ENCODE peak calls at places on chromosomes 7 and 10, in seven cellular contexts. One of them, this sample, is unnamed.

GRCh38 chr7:148723846-148724245 is 25.1 kb downstream of the CUL1 start:
- DNase-seq in AG04450: no peak
- DNase-seq in pancreas: no peak
- DNase-seq in cardiac fibroblast: peak; percentile 35
- DNase-seq in tibial nerve: no peak
- DNase-seq in foreskin fibroblast: no peak
- DNase-seq in neural progenitor cell: no peak
- DNase-seq in this sample: no peak

GRCh38 chr7:24882989-24883631 is 96.9 kb downstream of the OSBPL3 start:
- DNase-seq in AG04450: peak; percentile 33
- DNase-seq in cardiac fibroblast: peak; percentile 97
- DNase-seq in neural progenitor cell: no peak
- DNase-seq in tibial nerve: peak; percentile 73
- DNase-seq in foreskin fibroblast: peak; percentile 94
- DNase-seq in pancreas: no peak
- DNase-seq in this sample: no peak

GRCh38 chr7:35555934-35556333 is 139.0 kb downstream of the HERPUD2 start:
- DNase-seq in AG04450: no peak
- DNase-seq in foreskin fibroblast: no peak
- DNase-seq in pancreas: no peak
- DNase-seq in neural progenitor cell: no peak
- DNase-seq in cardiac fibroblast: peak; percentile 27
- DNase-seq in tibial nerve: no peak
- DNase-seq in this sample: no peak

GRCh38 chr10:69413221-69413865 is 3.4 kb downstream of the TACR2 start:
- DNase-seq in neural progenitor cell: peak; percentile 83
- DNase-seq in pancreas: no peak
- DNase-seq in AG04450: no peak
- DNase-seq in tibial nerve: peak; percentile 70
- DNase-seq in foreskin fibroblast: peak; percentile 86
- DNase-seq in cardiac fibroblast: peak; percentile 83
- DNase-seq in this sample: no peak

GRCh38 chr7:32093415-32094408 is 23.5 kb upstream of the PDE1C start:
- DNase-seq in tibial nerve: no peak
- DNase-seq in cardiac fibroblast: peak; percentile 68
- DNase-seq in AG04450: peak; percentile 8
- DNase-seq in pancreas: no peak
- DNase-seq in neural progenitor cell: no peak
- DNase-seq in foreskin fibroblast: peak; percentile 19
- DNase-seq in this sample: no peak

GRCh38 chr7:129845972-129846327 is 106.8 kb downstream of the UBE2H start:
- DNase-seq in AG04450: peak; percentile 54
- DNase-seq in foreskin fibroblast: peak; percentile 81
- DNase-seq in neural progenitor cell: no peak
- DNase-seq in tibial nerve: no peak
- DNase-seq in pancreas: no peak
- DNase-seq in cardiac fibroblast: peak; percentile 89
- DNase-seq in this sample: no peak

GRCh38 chr7:133777701-133778100 is 349.4 kb upstream of the LRGUK start:
- DNase-seq in cardiac fibroblast: no peak
- DNase-seq in tibial nerve: no peak
- DNase-seq in foreskin fibroblast: no peak
- DNase-seq in pancreas: no peak
- DNase-seq in neural progenitor cell: no peak
- DNase-seq in AG04450: no peak
- DNase-seq in this sample: no peak

GRCh38 chr7:155231241-155231800 is 66.4 kb upstream of the INSIG1 start:
- DNase-seq in AG04450: no peak
- DNase-seq in neural progenitor cell: no peak
- DNase-seq in cardiac fibroblast: no peak
- DNase-seq in pancreas: peak; percentile 30
- DNase-seq in foreskin fibroblast: no peak
- DNase-seq in tibial nerve: no peak
- DNase-seq in this sample: no peak

GRCh38 chr7:29282819-29283414 is 88.3 kb downstream of the CHN2 start:
- DNase-seq in neural progenitor cell: no peak
- DNase-seq in cardiac fibroblast: no peak
- DNase-seq in foreskin fibroblast: no peak
- DNase-seq in AG04450: no peak
- DNase-seq in tibial nerve: no peak
- DNase-seq in pancreas: no peak
- DNase-seq in this sample: no peak

GRCh38 chr10:34786464-34786863 is 28.6 kb downstream of the PARD3 start:
- DNase-seq in AG04450: no peak
- DNase-seq in tibial nerve: no peak
- DNase-seq in cardiac fibroblast: no peak
- DNase-seq in neural progenitor cell: no peak
- DNase-seq in foreskin fibroblast: peak; percentile 79
- DNase-seq in pancreas: no peak
- DNase-seq in this sample: no peak

GRCh38 chr10:91034494-91035157 is 113.7 kb upstream of the ANKRD1 start:
- DNase-seq in cardiac fibroblast: peak; percentile 79
- DNase-seq in tibial nerve: peak; percentile 83
- DNase-seq in AG04450: no peak
- DNase-seq in foreskin fibroblast: peak; percentile 77
- DNase-seq in neural progenitor cell: peak; percentile 50
- DNase-seq in pancreas: no peak
- DNase-seq in this sample: no peak

GRCh38 chr10:70673929-70674559 is 1.7 kb downstream of the ADAMTS14 start:
- DNase-seq in foreskin fibroblast: no peak
- DNase-seq in tibial nerve: no peak
- DNase-seq in pancreas: no peak
- DNase-seq in neural progenitor cell: no peak
- DNase-seq in AG04450: no peak
- DNase-seq in cardiac fibroblast: no peak
- DNase-seq in this sample: no peak

GRCh38 chr10:70671229-70671588 is 1.1 kb upstream of the ADAMTS14 start:
- DNase-seq in tibial nerve: no peak
- DNase-seq in AG04450: no peak
- DNase-seq in pancreas: no peak
- DNase-seq in foreskin fibroblast: peak; percentile 16
- DNase-seq in cardiac fibroblast: no peak
- DNase-seq in neural progenitor cell: no peak
- DNase-seq in this sample: no peak

GRCh38 chr10:70672993-70673928 is 955 bp downstream of the ADAMTS14 start:
- DNase-seq in pancreas: no peak
- DNase-seq in neural progenitor cell: no peak
- DNase-seq in tibial nerve: no peak
- DNase-seq in AG04450: peak; percentile 72
- DNase-seq in foreskin fibroblast: peak; percentile 93
- DNase-seq in cardiac fibroblast: peak; percentile 93
- DNase-seq in this sample: no peak

GRCh38 chr10:70671619-70672164 is 614 bp upstream of the ADAMTS14 start:
- DNase-seq in AG04450: no peak
- DNase-seq in cardiac fibroblast: no peak
- DNase-seq in tibial nerve: no peak
- DNase-seq in pancreas: no peak
- DNase-seq in foreskin fibroblast: no peak
- DNase-seq in neural progenitor cell: no peak
- DNase-seq in this sample: no peak

DNA sequence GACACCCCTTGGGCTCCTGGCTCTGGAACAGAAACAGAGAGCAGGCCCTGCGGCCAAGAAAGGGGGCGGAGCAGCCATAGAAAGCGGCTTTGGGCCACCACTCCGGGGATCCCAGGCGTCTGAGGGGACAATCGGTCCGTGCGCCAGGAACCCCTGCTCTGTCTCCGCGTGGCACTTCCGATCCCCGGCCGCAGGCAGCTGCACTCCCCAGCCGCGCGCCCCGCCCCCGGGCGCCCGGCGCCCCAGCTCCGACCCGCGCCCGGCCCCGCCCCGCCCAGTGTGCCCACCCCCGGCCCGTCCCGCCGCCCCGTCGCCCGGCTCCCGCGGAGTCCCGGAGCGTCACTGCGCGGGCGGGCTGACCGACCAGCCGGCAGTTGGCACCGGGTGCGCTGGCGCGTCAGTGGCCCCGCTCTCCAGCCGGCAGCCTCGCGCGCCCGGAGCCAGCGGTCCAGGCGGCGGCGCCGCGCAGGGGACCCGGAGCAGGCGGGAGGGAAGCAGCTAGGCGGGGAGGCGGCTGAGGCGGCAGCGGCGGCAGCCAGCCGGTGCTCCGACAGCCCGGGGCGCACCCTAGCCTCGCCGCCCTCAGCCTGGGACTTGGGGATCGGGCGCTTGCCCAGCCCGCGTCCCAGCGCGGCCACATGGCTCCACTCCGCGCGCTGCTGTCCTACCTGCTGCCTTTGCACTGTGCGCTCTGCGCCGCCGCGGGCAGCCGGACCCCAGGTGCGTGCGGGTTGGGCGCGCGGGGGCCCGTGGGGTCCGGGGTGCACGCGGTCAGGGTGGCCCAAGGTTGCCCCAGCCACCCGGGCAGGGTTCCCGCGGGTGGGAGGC is at the start of gene ADAMTS14:
- DNase-seq in AG04450: no peak
- DNase-seq in neural progenitor cell: peak; percentile 80
- DNase-seq in pancreas: peak; percentile 63
- DNase-seq in foreskin fibroblast: peak; percentile 73
- DNase-seq in tibial nerve: no peak
- DNase-seq in cardiac fibroblast: peak; percentile 47
- DNase-seq in this sample: no peak
- H3K4me3 ChIP-seq in AG04450: peak within 1 kb of the TSS; percentile 64
- H3K4me3 ChIP-seq in neural progenitor cell: peak within 1 kb of the TSS; percentile 51
- H3K4me3 ChIP-seq in pancreas: no peak within 1 kb of the TSS
- H3K4me3 ChIP-seq in foreskin fibroblast: peak within 1 kb of the TSS; percentile 50
- H3K4me3 ChIP-seq in tibial nerve: peak within 1 kb of the TSS; percentile 35
- H3K4me3 ChIP-seq in cardiac fibroblast: peak within 1 kb of the TSS; percentile 47
- H3K4me3 ChIP-seq in this sample: no peak within 1 kb of the TSS

GRCh38 chr10:123934846-123935245 is 43.2 kb upstream of the CPXM2 start:
- DNase-seq in neural progenitor cell: no peak
- DNase-seq in cardiac fibroblast: no peak
- DNase-seq in tibial nerve: no peak
- DNase-seq in pancreas: no peak
- DNase-seq in AG04450: no peak
- DNase-seq in foreskin fibroblast: no peak
- DNase-seq in this sample: no peak

GRCh38 chr10:123926401-123927264 is 35.0 kb upstream of the CPXM2 start:
- DNase-seq in neural progenitor cell: no peak
- DNase-seq in AG04450: no peak
- DNase-seq in cardiac fibroblast: no peak
- DNase-seq in pancreas: no peak
- DNase-seq in foreskin fibroblast: peak; percentile 3
- DNase-seq in tibial nerve: no peak
- DNase-seq in this sample: no peak

GRCh38 chr10:123928427-123928826 is 36.8 kb upstream of the CPXM2 start:
- DNase-seq in tibial nerve: no peak
- DNase-seq in pancreas: no peak
- DNase-seq in cardiac fibroblast: no peak
- DNase-seq in AG04450: no peak
- DNase-seq in neural progenitor cell: no peak
- DNase-seq in foreskin fibroblast: no peak
- DNase-seq in this sample: no peak

GRCh38 chr10:123930340-123931001 is 38.9 kb upstream of the CPXM2 start:
- DNase-seq in foreskin fibroblast: peak; percentile 59
- DNase-seq in AG04450: no peak
- DNase-seq in cardiac fibroblast: no peak
- DNase-seq in pancreas: no peak
- DNase-seq in tibial nerve: peak; percentile 49
- DNase-seq in neural progenitor cell: no peak
- DNase-seq in this sample: no peak

GRCh38 chr10:123929791-123930190 is 38.2 kb upstream of the CPXM2 start:
- DNase-seq in cardiac fibroblast: no peak
- DNase-seq in tibial nerve: no peak
- DNase-seq in AG04450: no peak
- DNase-seq in foreskin fibroblast: no peak
- DNase-seq in pancreas: no peak
- DNase-seq in neural progenitor cell: no peak
- DNase-seq in this sample: no peak
- TF ChIP-seq CTCF in cardiac fibroblast: no peak
- TF ChIP-seq CTCF in tibial nerve: no peak
- TF ChIP-seq CTCF in AG04450: no peak
- TF ChIP-seq CTCF in foreskin fibroblast: no peak
- TF ChIP-seq CTCF in pancreas: no peak
- TF ChIP-seq CTCF in neural progenitor cell: no peak
- TF ChIP-seq CTCF in this sample: no peak

DNA sequence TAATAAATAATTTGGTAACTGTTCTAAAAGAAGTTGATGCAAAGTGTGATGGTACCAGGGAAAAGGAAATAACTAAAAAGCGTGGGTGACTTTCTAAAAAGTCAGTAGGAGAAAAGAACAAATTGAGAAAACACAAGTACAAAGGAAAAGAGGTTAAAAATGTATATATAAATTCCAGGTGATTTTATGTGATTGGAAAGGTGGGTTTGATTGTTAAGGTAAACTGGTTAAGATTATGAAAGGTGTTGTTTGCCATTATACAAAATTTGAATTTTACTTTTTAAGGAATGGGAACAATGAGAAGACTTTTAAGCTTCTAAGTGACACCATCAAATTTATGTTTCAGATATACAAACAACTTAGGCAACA is 872 bp upstream of the NDUFA5 start:
- DNase-seq in cardiac fibroblast: no peak
- DNase-seq in neural progenitor cell: no peak
- DNase-seq in AG04450: no peak
- DNase-seq in tibial nerve: no peak
- DNase-seq in foreskin fibroblast: no peak
- DNase-seq in pancreas: no peak
- DNase-seq in this sample: no peak
- H3K4me3 ChIP-seq in cardiac fibroblast: peak overlapping the region; percentile 85
- H3K4me3 ChIP-seq in neural progenitor cell: peak overlapping the region; percentile 89
- H3K4me3 ChIP-seq in AG04450: peak overlapping the region; percentile 94
- H3K4me3 ChIP-seq in tibial nerve: peak overlapping the region; percentile 96
- H3K4me3 ChIP-seq in foreskin fibroblast: peak overlapping the region; percentile 73
- H3K4me3 ChIP-seq in pancreas: peak overlapping the region; percentile 62
- H3K4me3 ChIP-seq in this sample: peak overlapping the region; percentile 93

DNA sequence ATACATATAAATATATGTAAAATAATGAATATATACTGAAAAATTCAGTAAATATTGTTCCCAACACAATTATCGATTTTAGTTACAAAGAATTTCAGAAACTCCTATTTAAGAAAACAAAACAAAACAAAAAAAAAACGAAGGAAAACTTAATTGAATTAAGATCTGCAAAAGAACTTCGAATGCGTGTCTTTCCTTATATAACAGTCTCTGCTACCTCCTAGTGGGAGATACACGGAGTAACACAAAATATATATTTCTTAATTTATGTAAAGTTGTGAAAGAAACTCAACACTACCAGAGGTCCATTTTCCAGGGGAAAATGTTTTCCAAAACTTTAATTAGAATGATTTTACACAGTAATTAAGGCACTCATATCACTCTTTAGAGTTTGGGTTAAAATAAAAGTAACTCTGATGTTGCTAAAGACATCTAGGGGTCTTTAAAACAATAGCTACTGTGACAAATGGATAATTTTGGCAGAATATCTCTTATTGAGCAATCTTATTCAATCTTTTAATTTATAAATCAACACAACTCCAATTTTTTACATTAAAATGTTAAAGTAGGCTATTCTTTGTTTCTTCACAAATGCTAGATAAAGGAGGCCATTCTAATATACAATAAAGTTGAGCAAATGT is 41.6 kb downstream of the NEBL start:
- DNase-seq in foreskin fibroblast: peak; percentile 49
- DNase-seq in pancreas: no peak
- DNase-seq in AG04450: peak; percentile 1
- DNase-seq in neural progenitor cell: peak; percentile 18
- DNase-seq in cardiac fibroblast: peak; percentile 64
- DNase-seq in tibial nerve: no peak
- DNase-seq in this sample: no peak
- TF ChIP-seq CTCF in foreskin fibroblast: no peak
- TF ChIP-seq CTCF in pancreas: no peak
- TF ChIP-seq CTCF in AG04450: peak; percentile 53
- TF ChIP-seq CTCF in neural progenitor cell: peak; percentile 53
- TF ChIP-seq CTCF in cardiac fibroblast: peak; percentile 41
- TF ChIP-seq CTCF in tibial nerve: peak; percentile 24
- TF ChIP-seq CTCF in this sample: peak; percentile 60

This sample was measured in LNCaP clone FGC.